ENCODE peak calls at places on chromosomes 11 and 22, in four cellular contexts. One of them, this sample, is unnamed.

GRCh38 chr22:21964918-21965484 is 12.4 kb upstream of the PPM1F start:
- DNase-seq in H1: no peak
- DNase-seq in K562: no peak
- DNase-seq in HepG2: no peak
- DNase-seq in this sample: no peak

GRCh38 chr11:46364056-46364455 is 16.8 kb downstream of the DGKZ start:
- DNase-seq in H1: no peak
- DNase-seq in HepG2: no peak
- DNase-seq in K562: no peak
- DNase-seq in this sample: no peak

GRCh38 chr22:49088801-49089791 is 738.6 kb downstream of the BRD1 start:
- DNase-seq in HepG2: no peak
- DNase-seq in K562: no peak
- DNase-seq in H1: no peak
- DNase-seq in this sample: no peak

GRCh38 chr11:99069831-99070444 is 49.2 kb downstream of the CNTN5 start:
- DNase-seq in K562: no peak
- DNase-seq in HepG2: peak
- DNase-seq in H1: peak
- DNase-seq in this sample: no peak

GRCh38 chr11:118060879-118061278 is 16.0 kb upstream of the TMPRSS4 start:
- DNase-seq in HepG2: no peak
- DNase-seq in K562: peak
- DNase-seq in H1: no peak
- DNase-seq in this sample: no peak

GRCh38 chr22:23305321-23305910 is 125.1 kb downstream of the BCR start:
- DNase-seq in HepG2: no peak
- DNase-seq in H1: no peak
- DNase-seq in K562: no peak
- DNase-seq in this sample: peak

GRCh38 chr11:57410287-57410686 is 16.6 kb downstream of the SLC43A3 start:
- DNase-seq in HepG2: no peak
- DNase-seq in H1: no peak
- DNase-seq in K562: no peak
- DNase-seq in this sample: no peak

GRCh38 chr11:6900327-6900999 is 8.2 kb upstream of the OR2D2 start:
- DNase-seq in HepG2: no peak
- DNase-seq in K562: no peak
- DNase-seq in H1: no peak
- DNase-seq in this sample: no peak

GRCh38 chr11:2913776-2914474 is 15.3 kb downstream of the PHLDA2 start:
- DNase-seq in K562: no peak
- DNase-seq in H1: no peak
- DNase-seq in HepG2: no peak
- DNase-seq in this sample: no peak

GRCh38 chr11:4095509-4096230 is 1.1 kb downstream of the RRM1 start:
- DNase-seq in HepG2: peak
- DNase-seq in K562: peak
- DNase-seq in H1: no peak
- DNase-seq in this sample: peak

GRCh38 chr22:46996595-46997310 is 234.3 kb downstream of the TBC1D22A start:
- DNase-seq in HepG2: peak
- DNase-seq in H1: no peak
- DNase-seq in K562: peak
- DNase-seq in this sample: peak

GRCh38 chr22:40955516-40955915 is 4.3 kb downstream of the RBX1 start:
- DNase-seq in HepG2: no peak
- DNase-seq in H1: no peak
- DNase-seq in K562: no peak
- DNase-seq in this sample: no peak

GRCh38 chr11:120221115-120221752 is 10.4 kb downstream of the OAF start:
- DNase-seq in K562: no peak
- DNase-seq in HepG2: no peak
- DNase-seq in H1: no peak
- DNase-seq in this sample: no peak
- TF ChIP-seq JUN in K562: no peak
- TF ChIP-seq JUN in HepG2: no peak
- TF ChIP-seq JUN in H1: no peak
- TF ChIP-seq JUN in this sample: no peak

DNA sequence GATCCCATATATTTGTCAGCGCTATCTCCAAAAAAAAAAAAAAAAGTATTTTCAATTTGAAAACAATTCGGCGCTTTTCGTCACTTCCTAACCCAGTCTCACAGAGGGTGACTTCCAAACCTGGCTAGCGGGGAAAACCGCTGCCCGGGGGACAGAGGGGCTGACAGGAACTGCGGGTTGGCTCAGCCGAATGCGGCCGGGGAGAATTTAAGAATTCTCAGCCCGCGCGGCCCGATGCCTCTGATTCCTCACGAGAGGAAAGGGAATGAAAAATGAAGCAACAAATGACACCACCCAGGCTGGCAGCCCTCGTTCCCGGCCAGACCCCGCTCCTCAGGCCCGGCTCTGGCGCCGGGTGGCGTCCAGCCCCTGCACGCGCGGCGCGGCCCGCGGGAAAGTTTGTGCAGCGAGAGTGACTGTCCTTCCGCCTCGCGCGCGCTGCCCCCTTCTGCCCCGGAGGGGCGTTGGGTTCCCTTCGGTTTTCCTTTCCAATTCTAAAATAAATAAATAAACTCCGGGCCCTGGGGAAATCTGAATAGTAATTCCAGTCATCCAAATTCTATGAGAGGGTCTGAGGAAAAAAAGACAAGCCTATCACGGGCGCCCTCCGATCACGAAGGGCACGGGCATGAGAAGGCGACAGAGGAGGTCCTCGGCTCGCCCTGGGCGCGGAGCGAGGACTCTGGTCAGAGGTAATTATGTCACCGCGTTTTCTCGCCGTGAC is 4.8 kb upstream of the PAX6 start:
- DNase-seq in H1: no peak
- DNase-seq in K562: no peak
- DNase-seq in HepG2: no peak
- DNase-seq in this sample: no peak
- H3K9ac ChIP-seq in H1: no peak
- H3K9ac ChIP-seq in K562: no peak
- H3K9ac ChIP-seq in HepG2: no peak
- H3K9ac ChIP-seq in this sample: no peak

GRCh38 chr11:73141309-73142127 is 600 bp downstream of the FCHSD2 start:
- DNase-seq in K562: no peak
- DNase-seq in HepG2: peak
- DNase-seq in H1: no peak
- DNase-seq in this sample: peak

GRCh38 chr11:73139476-73140198 is 2.5 kb downstream of the FCHSD2 start:
- DNase-seq in HepG2: peak
- DNase-seq in K562: no peak
- DNase-seq in H1: no peak
- DNase-seq in this sample: peak

GRCh38 chr11:73142128-73142377 is at the start of gene FCHSD2:
- DNase-seq in HepG2: no peak
- DNase-seq in K562: no peak
- DNase-seq in H1: no peak
- DNase-seq in this sample: no peak

GRCh38 chr11:73140213-73141030 is 1.7 kb downstream of the FCHSD2 start:
- DNase-seq in H1: no peak
- DNase-seq in K562: no peak
- DNase-seq in HepG2: no peak
- DNase-seq in this sample: peak

GRCh38 chr11:73141031-73141308 is 1.1 kb downstream of the FCHSD2 start:
- DNase-seq in H1: no peak
- DNase-seq in HepG2: no peak
- DNase-seq in K562: peak
- DNase-seq in this sample: no peak
- TF ChIP-seq JUN in H1: no peak
- TF ChIP-seq JUN in HepG2: no peak
- TF ChIP-seq JUN in K562: no peak
- TF ChIP-seq JUN in this sample: no peak

DNA sequence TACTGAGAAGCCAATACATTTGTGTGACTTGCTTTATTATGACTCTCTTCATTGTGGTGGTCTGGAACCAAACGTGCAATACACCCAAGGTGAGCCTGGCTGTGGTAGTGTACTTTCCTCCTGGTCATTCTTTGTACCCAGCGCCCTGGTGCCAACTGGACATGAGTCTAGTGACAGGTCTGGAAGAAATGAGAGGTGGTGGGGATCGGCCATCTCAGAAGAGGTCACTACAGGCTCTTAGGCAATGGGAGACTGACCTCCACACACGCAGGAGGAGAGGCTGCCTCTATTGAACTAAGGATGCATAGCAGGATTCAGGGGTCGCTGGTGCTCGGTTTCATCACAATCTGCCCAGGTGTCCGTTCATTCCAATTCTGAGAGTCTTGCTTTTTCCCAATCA is 56.4 kb upstream of the RTL6 start:
- DNase-seq in HepG2: no peak
- DNase-seq in H1: no peak
- DNase-seq in K562: no peak
- DNase-seq in this sample: no peak
- H3K9ac ChIP-seq in HepG2: no peak
- H3K9ac ChIP-seq in H1: no peak
- H3K9ac ChIP-seq in K562: no peak
- H3K9ac ChIP-seq in this sample: no peak

GRCh38 chr22:19875531-19876313 is 21.0 kb upstream of the GNB1L start:
- DNase-seq in K562: no peak
- DNase-seq in H1: no peak
- DNase-seq in HepG2: no peak
- DNase-seq in this sample: peak

GRCh38 chr22:19873138-19873959 is 18.7 kb upstream of the GNB1L start:
- DNase-seq in H1: no peak
- DNase-seq in K562: no peak
- DNase-seq in HepG2: no peak
- DNase-seq in this sample: no peak

GRCh38 chr22:19873960-19874306 is 19.3 kb upstream of the GNB1L start:
- DNase-seq in HepG2: no peak
- DNase-seq in K562: no peak
- DNase-seq in H1: no peak
- DNase-seq in this sample: no peak

GRCh38 chr22:19875061-19875530 is 20.4 kb upstream of the GNB1L start:
- DNase-seq in HepG2: no peak
- DNase-seq in H1: no peak
- DNase-seq in K562: no peak
- DNase-seq in this sample: no peak

GRCh38 chr22:19874307-19875060 is 19.8 kb upstream of the GNB1L start:
- DNase-seq in HepG2: no peak
- DNase-seq in K562: no peak
- DNase-seq in H1: no peak
- DNase-seq in this sample: peak
- TF ChIP-seq JUN in HepG2: no peak
- TF ChIP-seq JUN in K562: no peak
- TF ChIP-seq JUN in H1: no peak
- TF ChIP-seq JUN in this sample: no peak

GRCh38 chr11:124643605-124644425 is 21.2 kb downstream of the TBRG1 start:
- DNase-seq in K562: peak
- DNase-seq in H1: no peak
- DNase-seq in HepG2: no peak
- DNase-seq in this sample: peak
- H3K9ac ChIP-seq in K562: peak
- H3K9ac ChIP-seq in H1: no peak
- H3K9ac ChIP-seq in HepG2: no peak
- H3K9ac ChIP-seq in this sample: peak

GRCh38 chr11:11571893-11572292 is 49.9 kb downstream of the GALNT18 start:
- DNase-seq in K562: no peak
- DNase-seq in H1: no peak
- DNase-seq in HepG2: no peak
- DNase-seq in this sample: no peak

GRCh38 chr11:11567862-11568650 is 53.7 kb downstream of the GALNT18 start:
- DNase-seq in K562: no peak
- DNase-seq in HepG2: no peak
- DNase-seq in H1: no peak
- DNase-seq in this sample: no peak

GRCh38 chr11:11569936-11570491 is 51.8 kb downstream of the GALNT18 start:
- DNase-seq in H1: no peak
- DNase-seq in K562: no peak
- DNase-seq in HepG2: no peak
- DNase-seq in this sample: peak

GRCh38 chr11:11570823-11571222 is 51.0 kb downstream of the GALNT18 start:
- DNase-seq in K562: no peak
- DNase-seq in HepG2: no peak
- DNase-seq in H1: no peak
- DNase-seq in this sample: no peak

DNA sequence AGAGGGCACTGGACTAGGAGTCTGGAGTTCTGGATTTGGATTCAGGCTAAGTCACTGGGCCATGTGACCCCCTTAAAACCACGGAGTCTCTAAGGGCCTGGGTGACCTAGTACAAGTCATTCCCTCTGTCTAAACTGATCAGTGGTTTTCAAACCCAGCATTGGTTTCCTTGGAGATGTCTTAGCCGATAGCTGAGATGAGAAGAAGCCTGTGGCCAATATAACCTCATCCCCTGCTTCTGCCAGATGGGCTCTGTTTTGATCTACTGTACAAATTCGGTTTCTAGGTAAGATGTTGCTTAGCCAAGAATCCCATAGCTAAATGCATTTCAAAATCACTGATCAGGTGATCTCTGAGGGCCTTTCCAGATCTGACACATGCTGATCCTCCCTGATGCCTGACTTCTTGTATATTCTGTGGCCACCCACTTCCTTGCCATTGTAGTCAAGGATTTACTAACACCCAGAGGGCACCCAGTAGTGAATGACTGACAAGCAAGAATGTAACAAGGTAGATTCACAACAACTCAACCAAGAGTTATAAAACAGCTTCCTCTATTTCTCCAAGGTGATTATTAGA is 53.1 kb downstream of the GALNT18 start:
- DNase-seq in K562: no peak
- DNase-seq in HepG2: no peak
- DNase-seq in H1: no peak
- DNase-seq in this sample: no peak
- TF ChIP-seq JUN in K562: no peak
- TF ChIP-seq JUN in HepG2: no peak
- TF ChIP-seq JUN in H1: no peak
- TF ChIP-seq JUN in this sample: no peak

GRCh38 chr22:38782402-38783094 is 11.4 kb downstream of the DNAL4 start:
- DNase-seq in H1: no peak
- DNase-seq in K562: peak
- DNase-seq in HepG2: no peak
- DNase-seq in this sample: no peak
- H3K9ac ChIP-seq in H1: no peak
- H3K9ac ChIP-seq in K562: peak
- H3K9ac ChIP-seq in HepG2: no peak
- H3K9ac ChIP-seq in this sample: no peak

GRCh38 chr11:133889188-133889587 is 43.9 kb upstream of the SPATA19 start:
- DNase-seq in H1: no peak
- DNase-seq in K562: no peak
- DNase-seq in HepG2: no peak
- DNase-seq in this sample: no peak

GRCh38 chr11:133889893-133890292 is 44.6 kb upstream of the SPATA19 start:
- DNase-seq in K562: no peak
- DNase-seq in H1: no peak
- DNase-seq in HepG2: no peak
- DNase-seq in this sample: no peak

GRCh38 chr11:133887692-133888332 is 42.5 kb upstream of the SPATA19 start:
- DNase-seq in H1: no peak
- DNase-seq in HepG2: no peak
- DNase-seq in K562: no peak
- DNase-seq in this sample: no peak

DNA sequence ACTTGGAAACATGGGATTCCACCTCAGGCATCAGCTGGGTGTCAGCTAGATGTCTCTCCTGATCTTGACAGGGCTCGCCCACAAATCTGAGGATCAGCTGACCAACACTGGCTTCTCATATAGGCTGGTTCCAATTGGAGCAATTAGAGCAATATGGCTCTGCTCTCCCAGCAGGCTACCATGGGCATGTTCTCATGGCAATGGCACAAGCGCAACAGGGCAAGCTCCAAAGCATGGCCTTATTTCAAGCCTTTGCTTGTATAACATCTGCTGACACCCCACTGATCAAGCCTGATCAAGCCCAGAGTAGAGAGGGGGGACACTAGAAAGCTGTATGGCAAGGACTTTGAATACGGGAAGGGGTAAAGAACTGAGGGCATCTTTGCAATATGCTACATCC is 40.7 kb upstream of the SPATA19 start:
- DNase-seq in K562: no peak
- DNase-seq in H1: no peak
- DNase-seq in HepG2: no peak
- DNase-seq in this sample: no peak
- TF ChIP-seq JUN in K562: no peak
- TF ChIP-seq JUN in H1: no peak
- TF ChIP-seq JUN in HepG2: no peak
- TF ChIP-seq JUN in this sample: no peak